ENCODE peak calls at places on chromosomes 4 and X, in four cellular contexts. P is A549, N is GM12878, J is K562. I is an unnamed sample.
A peak's percentile ranks its signal among the peaks of the same experiment; 100 is the strongest.

GRCh38 chr4:41590591-41590990 is 52.6 kb downstream of the LIMCH1 start:
- DNase-seq in P (no peak), N (no peak), J (no peak), I (no peak)

GRCh38 chrX:134676440-134676839 is 18.2 kb upstream of the PLAC1 start:
- DNase-seq in P (peak; percentile 71), J (no peak), N (no peak), I (peak; percentile 79)

GRCh38 chr4:168605411-168605810 is 108.6 kb downstream of the PALLD start:
- DNase-seq in P (peak; percentile 36), N (no peak), J (no peak), I (peak; percentile 83)

GRCh38 chrX:72276478-72276953 is 532 bp downstream of the RPS4X start:
- DNase-seq in P (no peak), J (no peak), N (no peak), I (no peak)

GRCh38 chr4:184887947-184888346 is 62.2 kb upstream of the ACSL1 start:
- DNase-seq in J (no peak), N (no peak), P (no peak), I (no peak)

GRCh38 chr4:3484057-3484973 is 21.2 kb downstream of the DOK7 start:
- DNase-seq in P (peak; percentile 60), N (no peak), J (no peak), I (no peak)

GRCh38 chr4:57136281-57136680 is 26.1 kb upstream of the IGFBP7 start:
- DNase-seq in N (no peak), P (no peak), J (no peak), I (peak; percentile 80)

GRCh38 chr4:83821493-83821892 is 285.6 kb downstream of the GPAT3 start:
- DNase-seq in N (no peak), J (no peak), P (no peak), I (no peak)

GRCh38 chrX:9534686-9535085 is 69.8 kb downstream of the TBL1X start:
- DNase-seq in P (no peak), J (no peak), N (no peak), I (peak; percentile 19)

GRCh38 chr4:28287837-28288236 is 1427.2 kb downstream of the STIM2 start:
- DNase-seq in N (no peak), J (no peak), P (peak; percentile 84), I (peak; percentile 100)

GRCh38 chr4:156968479-156968984 is 3.1 kb downstream of the PDGFC start:
- DNase-seq in P (peak; percentile 67), N (no peak), J (peak; percentile 23), I (peak; percentile 85)

GRCh38 chrX:50403903-50404302 is 66.7 kb downstream of the DGKK start:
- DNase-seq in N (no peak), P (no peak), J (no peak), I (no peak)

GRCh38 chrX:123993904-123994635 is 32.6 kb downstream of the STAG2 start:
- DNase-seq in P (no peak), N (no peak), J (peak; percentile 17), I (peak; percentile 48)

GRCh38 chr4:168604496-168605373 is 107.9 kb downstream of the PALLD start:
- DNase-seq in N (no peak), P (peak; percentile 32), J (no peak), I (peak; percentile 87)

DNA sequence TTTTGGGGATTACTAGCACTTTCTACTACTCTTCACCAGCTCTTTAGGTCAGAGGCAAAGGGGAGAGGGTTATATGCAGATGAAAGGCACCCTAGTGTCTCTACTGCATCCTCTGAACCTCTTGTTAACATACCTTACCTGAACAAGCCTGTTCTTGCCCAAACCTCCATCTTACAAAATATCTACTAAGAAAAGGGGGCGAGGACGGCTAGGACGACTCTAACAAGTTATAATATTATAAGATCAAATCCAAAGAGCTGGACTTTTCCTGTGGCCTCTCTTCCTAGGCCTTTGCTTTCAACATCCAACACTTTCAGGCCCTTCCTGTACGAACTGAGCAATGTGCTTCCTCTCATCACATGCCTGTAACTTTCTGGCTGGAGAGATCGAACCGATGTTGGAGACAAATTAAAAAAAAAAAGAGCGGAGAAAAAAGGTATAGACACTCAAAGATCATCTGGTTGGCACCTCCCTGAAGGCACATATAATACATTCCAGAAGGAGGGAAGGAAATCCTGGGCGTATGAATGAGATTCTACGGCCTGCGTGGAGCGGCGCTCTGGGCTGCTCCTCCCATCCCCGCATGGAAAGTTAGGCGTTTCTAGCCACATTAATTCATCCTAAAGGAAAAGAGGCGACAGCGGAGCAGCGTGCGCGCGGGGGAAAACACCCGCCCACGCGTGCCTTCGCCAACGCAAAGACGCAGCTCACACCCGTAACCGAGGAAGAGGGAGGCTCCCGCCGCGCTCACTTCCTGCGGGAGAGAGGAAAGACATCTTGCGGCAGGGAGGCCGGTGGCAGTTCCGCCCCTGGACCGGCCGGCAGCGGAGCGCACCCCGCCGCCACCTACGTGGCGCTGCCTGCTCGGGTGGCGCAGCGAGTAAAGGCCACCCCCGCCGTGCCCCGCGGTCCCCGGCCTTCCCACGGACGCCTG is 803 bp downstream of the PRDM5 start:
- DNase-seq in N (no peak), P (peak; percentile 61), J (no peak), I (peak; percentile 68)
- TF ChIP-seq ELK1 in N (no peak), P (no peak), J (no peak), I (no peak)

GRCh38 chr4:70743728-70744127 is 22.0 kb downstream of the RUFY3 start:
- DNase-seq in J (no peak), P (no peak), N (no peak), I (peak; percentile 29)
- TF ChIP-seq ELK1 in J (no peak), P (no peak), N (no peak), I (no peak)

GRCh38 chrX:154732421-154733071 is 18.3 kb downstream of the GAB3 start:
- DNase-seq in J (no peak), N (no peak), P (peak; percentile 33), I (peak; percentile 74)
- TF ChIP-seq ELK1 in J (no peak), N (no peak), P (no peak), I (no peak)

GRCh38 chr4:112431158-112431557 is 84.8 kb downstream of the NEUROG2 start:
- DNase-seq in J (no peak), N (no peak), P (no peak), I (no peak)
- TF ChIP-seq ELK1 in J (no peak), N (no peak), P (no peak), I (no peak)

DNA sequence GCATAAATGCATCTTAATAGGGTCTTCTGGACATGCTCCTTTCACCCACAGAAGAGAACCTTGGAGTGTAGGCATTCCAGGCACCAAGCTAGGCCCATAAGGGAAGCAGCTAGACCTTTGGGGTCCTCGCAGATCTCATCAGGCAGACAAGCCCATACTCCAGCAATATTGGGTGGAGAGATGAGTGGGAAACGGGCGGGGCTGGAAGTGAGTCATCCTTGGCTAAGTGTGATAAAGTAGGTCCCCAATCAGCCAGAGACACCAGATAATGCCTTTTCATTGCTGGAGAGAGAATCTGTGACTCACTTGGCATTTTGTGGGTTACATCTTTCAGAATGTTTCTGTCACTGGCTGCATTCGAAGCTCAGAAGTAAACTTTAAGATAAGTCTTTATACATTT is 133.3 kb upstream of the MBNL3 start:
- DNase-seq in J (peak; percentile 49), P (no peak), N (no peak), I (peak; percentile 35)
- TF ChIP-seq ELK1 in J (no peak), P (no peak), N (no peak), I (no peak)

GRCh38 chrX:120366794-120367193 is 4.9 kb downstream of the ATP1B4 start:
- DNase-seq in J (no peak), P (no peak), N (no peak), I (no peak)

GRCh38 chrX:120361906-120362305 is at the start of gene ATP1B4:
- DNase-seq in J (no peak), N (no peak), P (no peak), I (no peak)

GRCh38 chrX:120367390-120368100 is 5.7 kb downstream of the ATP1B4 start:
- DNase-seq in J (no peak), N (no peak), P (no peak), I (no peak)

GRCh38 chrX:120365968-120366367 is 4.1 kb downstream of the ATP1B4 start:
- DNase-seq in J (no peak), N (no peak), P (no peak), I (no peak)

GRCh38 chrX:120365320-120365719 is 3.4 kb downstream of the ATP1B4 start:
- DNase-seq in J (peak; percentile 62), P (peak; percentile 10), N (no peak), I (no peak)
- TF ChIP-seq ELK1 in J (no peak), P (no peak), N (no peak), I (no peak)

DNA sequence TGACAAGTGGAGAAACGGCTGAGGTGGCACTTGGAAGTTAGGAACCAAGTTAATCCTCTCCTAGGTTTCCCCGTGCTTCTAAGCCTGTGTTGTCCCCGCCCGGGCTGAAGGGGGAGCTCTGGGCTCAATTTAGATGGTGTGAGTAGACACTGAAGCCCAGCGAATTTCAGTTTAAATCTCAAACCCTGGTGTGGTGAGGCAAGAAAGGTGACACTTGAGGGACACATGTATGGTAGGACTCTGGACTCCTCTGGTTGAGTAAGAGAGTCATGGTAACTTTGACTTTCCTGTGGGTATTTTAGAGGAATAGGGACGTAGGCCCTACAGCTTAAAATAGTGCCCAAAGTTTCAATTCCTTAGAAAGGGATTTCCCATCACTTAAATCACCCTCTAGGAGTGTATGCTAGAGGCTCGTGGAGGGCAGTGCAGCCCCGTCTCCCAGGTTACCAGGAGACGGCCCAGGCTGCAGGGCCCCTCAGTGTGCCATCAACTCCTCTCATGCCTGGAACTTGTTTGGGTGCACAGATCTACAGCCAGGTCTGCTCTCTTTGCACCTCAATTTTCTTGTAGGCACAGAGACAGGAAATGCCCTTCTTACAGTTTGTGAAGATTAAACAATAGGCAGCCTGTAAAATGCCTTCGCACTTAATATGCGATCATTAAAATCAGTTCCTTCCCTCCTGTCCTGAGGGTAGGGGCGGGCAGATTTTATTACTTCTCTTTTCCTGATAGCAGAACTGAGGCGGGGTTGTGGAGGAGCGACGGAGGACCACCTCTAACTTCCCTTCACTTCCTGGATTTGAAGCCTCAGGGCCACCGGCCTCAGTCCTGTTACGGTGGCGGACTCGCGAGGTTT is 23.9 kb downstream of the HAND2 start:
- DNase-seq in N (peak; percentile 41), P (peak; percentile 45), J (peak; percentile 67), I (peak; percentile 45)
- TF ChIP-seq ELK1 in N (no peak), P (no peak), J (no peak), I (no peak)

DNA sequence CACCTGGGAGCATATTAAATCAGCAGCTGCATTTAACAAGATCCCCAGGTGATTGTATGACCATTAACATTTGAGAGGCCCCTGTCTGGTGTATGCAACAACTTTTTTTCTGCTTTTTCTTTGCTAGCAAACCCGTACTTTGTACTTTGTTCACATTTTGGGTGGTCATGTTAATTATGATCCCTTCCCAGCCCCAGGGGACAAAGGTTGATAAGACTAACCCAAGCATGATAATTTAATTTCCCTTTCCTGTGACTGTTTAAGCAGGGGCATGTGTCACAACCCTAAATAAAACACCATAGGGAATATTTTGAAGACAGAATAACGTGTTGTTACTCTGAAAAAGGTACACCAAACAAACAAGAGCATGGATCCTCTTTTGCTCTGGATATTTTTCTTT is 332.0 kb downstream of the PCDH18 start:
- DNase-seq in N (no peak), P (no peak), J (no peak), I (no peak)
- TF ChIP-seq ELK1 in N (no peak), P (no peak), J (no peak), I (no peak)

I was measured in IMR-90.